ENCODE peak calls at places on chromosomes 3 and 15, in eight cellular contexts. T is neural progenitor cell, A is tibial nerve, P is thoracic aorta, F is GM23338, G is ovary, V is cardiac muscle cell, Q is upper lobe of left lung. O is an unnamed sample.

GRCh38 chr3:27556854-27557253 is 72.7 kb upstream of the SLC4A7 start:
- DNase-seq in P (no peak), Q (no peak), A (no peak), G (no peak), F (no peak), T (no peak), V (peak; percentile 54), O (no peak)

GRCh38 chr15:34976073-34976472 is 6.5 kb upstream of the AQR start:
- DNase-seq in F (no peak), G (no peak), V (no peak), A (no peak), P (no peak), Q (no peak), T (peak; percentile 5), O (no peak)

GRCh38 chr15:75212200-75212858 is 10.6 kb downstream of the C15orf39 start:
- DNase-seq in T (no peak), P (no peak), F (no peak), A (no peak), Q (no peak), V (no peak), G (no peak), O (no peak)

GRCh38 chr15:36406366-36406765 is 173.1 kb upstream of the CDIN1 start:
- DNase-seq in P (no peak), F (no peak), G (no peak), T (no peak), Q (no peak), A (no peak), V (no peak), O (no peak)

GRCh38 chr15:67678948-67679347 is 136.4 kb downstream of the MAP2K5 start:
- DNase-seq in T (peak; percentile 39), V (no peak), F (no peak), A (no peak), Q (no peak), G (no peak), P (no peak), O (no peak)

GRCh38 chr3:94082412-94082937 is 19.6 kb downstream of the NSUN3 start:
- DNase-seq in T (no peak), F (no peak), G (no peak), Q (no peak), A (no peak), P (no peak), V (no peak), O (no peak)

GRCh38 chr3:16378920-16379319 is 113.9 kb downstream of the OXNAD1 start:
- DNase-seq in A (no peak), G (no peak), Q (no peak), T (no peak), F (no peak), P (no peak), V (no peak), O (no peak)

GRCh38 chr15:99703603-99704443 is 29.4 kb downstream of the LYSMD4 start:
- DNase-seq in G (peak; percentile 45), F (peak; percentile 81), P (no peak), Q (no peak), T (peak; percentile 16), A (peak; percentile 50), V (peak; percentile 91), O (no peak)

GRCh38 chr3:184757010-184757651 is 45.3 kb upstream of the MAGEF1 start:
- DNase-seq in T (no peak), G (peak; percentile 71), V (peak; percentile 96), F (peak; percentile 46), A (peak; percentile 37), P (no peak), Q (peak; percentile 34), O (no peak)

GRCh38 chr3:165669967-165670366 is 167.3 kb downstream of the BCHE start:
- DNase-seq in A (no peak), Q (no peak), V (no peak), T (no peak), G (no peak), F (no peak), P (no peak), O (no peak)

GRCh38 chr3:178233371-178233770 is 302.9 kb upstream of the KCNMB2 start:
- DNase-seq in P (no peak), Q (no peak), T (no peak), A (no peak), G (no peak), F (no peak), V (no peak), O (no peak)

GRCh38 chr15:87477759-87478687 is 778.5 kb downstream of the NTRK3 start:
- DNase-seq in G (peak; percentile 34), P (peak; percentile 21), Q (peak; percentile 40), T (peak; percentile 15), V (peak; percentile 71), F (peak; percentile 37), A (peak; percentile 66), O (peak; percentile 10)

GRCh38 chr15:62483817-62484216 is 318.7 kb upstream of the C2CD4B start:
- DNase-seq in T (no peak), Q (no peak), P (no peak), F (no peak), G (peak; percentile 29), A (peak; percentile 24), V (peak; percentile 61), O (no peak)

GRCh38 chr15:98616397-98616796 is 31.9 kb upstream of the IGF1R start:
- DNase-seq in A (no peak), V (no peak), Q (no peak), P (no peak), G (no peak), F (no peak), T (no peak), O (no peak)

GRCh38 chr3:156605686-156606605 is 51.0 kb upstream of the SSR3 start:
- DNase-seq in F (peak; percentile 84), T (peak; percentile 77), P (peak; percentile 10), Q (peak; percentile 90), V (peak; percentile 82), A (peak; percentile 38), G (peak; percentile 31), O (no peak)

GRCh38 chr15:63189955-63190691 is 717 bp downstream of the RAB8B start:
- DNase-seq in T (peak; percentile 47), Q (no peak), G (no peak), V (no peak), P (no peak), A (no peak), F (no peak), O (no peak)

GRCh38 chr3:12489832-12490231 is 5.6 kb downstream of the TSEN2 start:
- DNase-seq in G (no peak), Q (no peak), P (no peak), F (peak; percentile 11), V (peak; percentile 69), A (no peak), T (no peak), O (no peak)

GRCh38 chr15:48393650-48394049 is 62.4 kb downstream of the DUT start:
- DNase-seq in Q (no peak), T (no peak), F (no peak), G (no peak), A (no peak), P (no peak), V (peak; percentile 85), O (no peak)

DNA sequence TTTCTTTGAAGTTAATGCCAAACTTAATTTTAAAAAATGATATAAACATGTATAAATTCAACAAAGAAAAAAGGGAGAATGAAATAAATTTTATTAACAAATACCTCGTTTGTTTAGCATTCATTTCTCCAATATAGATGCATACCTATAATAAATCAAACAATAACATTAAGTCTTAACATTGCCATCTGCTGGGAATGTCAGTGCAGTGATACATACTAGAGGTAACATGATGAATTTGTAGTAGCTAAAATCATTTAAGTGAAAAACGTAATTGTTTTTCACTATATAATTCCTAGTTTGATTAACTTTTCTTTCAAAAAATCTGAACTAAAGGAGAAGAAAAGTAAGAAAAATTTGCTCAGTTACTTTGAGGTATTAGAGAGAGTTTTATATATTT is 340.2 kb upstream of the CBLB start:
- DNase-seq in V (peak; percentile 63), T (no peak), F (no peak), Q (no peak), G (no peak), P (no peak), A (no peak), O (no peak)
- TF ChIP-seq CTCF in V (peak; percentile 53), T (no peak), F (no peak), Q (peak; percentile 28), G (no peak), P (no peak), A (no peak), O (no peak)

GRCh38 chr15:91944334-91944733 is 90.8 kb downstream of the SLCO3A1 start:
- DNase-seq in F (no peak), P (no peak), Q (no peak), A (no peak), V (no peak), T (no peak), G (no peak), O (no peak)
- H3K4me1 ChIP-seq in F (peaks cover 41% of the 10 kb centered on the region), P (peaks cover 72% of the 10 kb centered on the region), Q (peaks cover 95% of the 10 kb centered on the region), A (peaks cover 37% of the 10 kb centered on the region), V (peaks cover 72% of the 10 kb centered on the region), T (peaks cover 36% of the 10 kb centered on the region), G (peaks cover 33% of the 10 kb centered on the region), O (peaks cover 67% of the 10 kb centered on the region)

GRCh38 chr15:69049976-69050375 is 35.5 kb downstream of the NOX5 start:
- DNase-seq in V (no peak), F (no peak), Q (no peak), T (no peak), P (no peak), G (no peak), A (no peak), O (no peak)

GRCh38 chr15:69042531-69042930 is 28.0 kb downstream of the NOX5 start:
- DNase-seq in V (no peak), Q (no peak), A (no peak), T (no peak), F (no peak), G (no peak), P (no peak), O (peak; percentile 34)

GRCh38 chr15:69044899-69045298 is 30.4 kb downstream of the NOX5 start:
- DNase-seq in F (no peak), V (peak; percentile 76), T (no peak), G (no peak), P (no peak), Q (no peak), A (no peak), O (peak; percentile 30)

GRCh38 chr15:69046781-69047180 is 32.3 kb downstream of the NOX5 start:
- DNase-seq in A (no peak), G (no peak), T (no peak), P (no peak), V (no peak), F (no peak), Q (no peak), O (no peak)

GRCh38 chr15:69045810-69046209 is 31.3 kb downstream of the NOX5 start:
- DNase-seq in Q (no peak), T (peak; percentile 60), F (peak; percentile 22), A (no peak), P (no peak), V (peak; percentile 74), G (no peak), O (peak; percentile 5)
- TF ChIP-seq CTCF in Q (no peak), T (peak; percentile 30), F (no peak), A (no peak), P (no peak), V (peak; percentile 46), G (no peak), O (no peak)

DNA sequence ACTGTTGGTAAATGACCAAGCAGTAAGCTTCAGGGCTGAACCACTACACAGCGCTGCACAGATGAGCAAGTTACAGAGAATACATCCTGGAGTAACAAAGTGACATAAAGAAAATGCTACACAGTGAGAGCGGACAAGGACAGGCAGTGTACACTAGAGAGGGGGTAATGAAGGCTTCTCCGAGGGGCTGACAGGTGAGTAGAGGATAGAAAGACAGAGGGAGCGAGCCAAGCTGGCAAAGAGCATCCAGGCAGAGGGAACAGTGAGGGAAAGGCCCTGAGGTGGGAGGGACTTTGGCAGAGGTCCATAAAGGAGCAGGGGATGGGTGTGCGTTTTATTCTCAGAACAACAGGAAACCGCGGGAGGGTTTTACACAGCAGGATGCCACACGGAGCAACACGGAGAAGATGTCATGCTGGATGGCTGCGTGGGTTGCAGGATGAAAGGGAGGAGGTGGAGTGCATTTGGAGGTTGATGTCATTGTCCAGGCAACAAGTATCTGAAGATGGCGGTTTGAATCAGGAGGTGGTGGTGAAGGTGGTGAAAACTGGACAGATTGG is 13.4 kb downstream of the WNT7A start:
- DNase-seq in Q (no peak), T (no peak), P (no peak), A (no peak), F (no peak), G (no peak), V (no peak), O (no peak)
- H3K4me1 ChIP-seq in Q (no peaks in the 10 kb centered on the region), T (peaks cover 13% of the 10 kb centered on the region), P (no peaks in the 10 kb centered on the region), A (no peaks in the 10 kb centered on the region), F (no peaks in the 10 kb centered on the region), G (no peaks in the 10 kb centered on the region), V (no peaks in the 10 kb centered on the region), O (no peaks in the 10 kb centered on the region)

O was measured in ascending aorta.